ENCODE peak calls at places on chromosomes 11 and 22, in nine cellular contexts. H is right atrium auricular region; K is effector memory CD4-positive, alpha-beta T cell; P is aorta; A is AG09309; V is DND-41; L is astrocyte of the cerebellum; B is heart left ventricle; Q is sigmoid colon. D is an unnamed sample.

GRCh38 chr22:43090130-43090789 is 1.1 kb upstream of the TTLL1 start:
- DNase-seq in H (peak), K (no peak), P (no peak), A (peak), V (peak), L (peak), B (peak), Q (peak), D (peak)

GRCh38 chr11:111624602-111625001 is 22.4 kb downstream of the SIK2 start:
- DNase-seq in H (no peak), K (no peak), P (no peak), A (no peak), V (no peak), L (no peak), B (no peak), Q (no peak), D (no peak)

GRCh38 chr11:2578006-2578933 is 121.5 kb downstream of the KCNQ1OT1 start:
- DNase-seq in H (no peak), K (no peak), P (peak), A (no peak), V (no peak), L (no peak), B (peak), Q (peak), D (no peak)

GRCh38 chr11:72851726-72852125 is 37.5 kb downstream of the ATG16L2 start:
- DNase-seq in H (no peak), K (no peak), P (no peak), A (no peak), V (no peak), L (no peak), B (no peak), Q (no peak), D (no peak)

GRCh38 chr11:61149624-61150615 is 11.3 kb downstream of the VPS37C start:
- DNase-seq in H (no peak), K (no peak), P (peak), A (no peak), V (no peak), L (no peak), B (no peak), Q (peak), D (no peak)

GRCh38 chr22:48919851-48920589 is 907.7 kb downstream of the BRD1 start:
- DNase-seq in H (peak), K (no peak), P (peak), A (no peak), V (no peak), L (no peak), B (no peak), Q (peak), D (no peak)

GRCh38 chr22:22684605-22685561 is 40.5 kb downstream of the GGTLC2 start:
- DNase-seq in H (no peak), K (no peak), P (no peak), A (peak), V (peak), L (peak), B (no peak), Q (peak), D (no peak)

GRCh38 chr11:68364581-68364980 is 52.2 kb downstream of the LRP5 start:
- DNase-seq in H (no peak), K (no peak), P (no peak), A (no peak), V (no peak), L (no peak), B (no peak), Q (no peak), D (no peak)

GRCh38 chr11:73716153-73717056 is 44.5 kb downstream of the RAB6A start:
- DNase-seq in H (no peak), K (no peak), P (no peak), A (no peak), V (no peak), L (no peak), B (no peak), Q (no peak), D (peak)

GRCh38 chr11:64729851-64730382 is 6.9 kb upstream of the NRXN2 start:
- DNase-seq in H (no peak), K (no peak), P (peak), A (no peak), V (peak), L (no peak), B (no peak), Q (peak), D (no peak)

GRCh38 chr11:108543316-108543955 is 45.3 kb upstream of the POGLUT3 start:
- DNase-seq in H (no peak), K (no peak), P (no peak), A (no peak), V (no peak), L (no peak), B (no peak), Q (no peak), D (no peak)

GRCh38 chr11:2366271-2366670 is 10.8 kb upstream of the CD81 start:
- DNase-seq in H (no peak), K (no peak), P (peak), A (no peak), V (no peak), L (no peak), B (no peak), Q (no peak), D (no peak)

GRCh38 chr22:30217698-30218565 is 28.6 kb downstream of the LIF start:
- DNase-seq in H (no peak), K (no peak), P (peak), A (no peak), V (no peak), L (no peak), B (no peak), Q (no peak), D (no peak)
- H3K4me3 ChIP-seq in H (no peak), K (no peak), P (no peak), A (no peak), V (no peak), L (no peak), B (no peak), Q (no peak), D (no peak)

DNA sequence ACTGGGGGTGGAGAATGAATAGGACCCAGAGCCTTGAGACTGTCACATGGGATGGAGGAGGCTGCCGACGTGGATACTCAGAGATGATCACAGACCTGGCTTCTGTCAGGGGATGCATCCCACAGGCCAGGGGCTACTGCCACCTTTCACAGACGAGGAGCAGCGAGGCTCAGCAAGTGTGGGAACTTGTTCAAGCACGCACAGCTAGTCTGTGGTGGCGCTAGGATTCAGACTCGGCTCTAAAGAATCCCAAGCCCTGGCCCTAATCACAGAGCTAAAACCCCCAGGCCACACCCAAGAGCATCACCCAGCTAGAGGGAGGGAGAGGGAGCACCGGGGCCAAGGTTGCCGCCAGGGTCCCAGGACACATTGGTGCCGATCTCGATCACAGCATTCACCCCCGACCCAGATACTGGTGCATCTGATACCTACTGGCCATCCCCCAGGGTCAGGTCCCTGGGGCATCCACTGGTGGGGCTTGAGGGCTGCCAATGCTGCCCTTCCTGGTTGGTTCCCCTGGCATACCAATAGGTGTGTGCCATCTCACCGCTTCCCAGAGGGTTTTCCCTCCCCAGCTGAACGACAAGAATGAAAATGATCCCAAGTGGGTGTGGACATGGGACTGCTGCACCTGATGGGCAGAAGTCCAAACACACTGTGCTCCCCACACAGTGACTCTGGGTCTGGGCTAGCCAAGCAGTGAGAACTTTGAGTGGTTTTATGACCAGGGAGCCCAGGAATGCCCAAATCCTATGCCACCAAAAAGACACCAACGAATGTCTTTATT is 6.2 kb downstream of the CHST1 start:
- DNase-seq in H (no peak), K (no peak), P (no peak), A (no peak), V (no peak), L (no peak), B (no peak), Q (peak), D (no peak)
- H3K4me3 ChIP-seq in H (peak), K (no peak), P (no peak), A (no peak), V (no peak), L (no peak), B (no peak), Q (no peak), D (no peak)

GRCh38 chr11:116690623-116691022 is 82.2 kb downstream of the BUD13 start:
- DNase-seq in H (no peak), K (no peak), P (no peak), A (no peak), V (no peak), L (no peak), B (no peak), Q (peak), D (no peak)

GRCh38 chr11:116687458-116688201 is 85.2 kb downstream of the BUD13 start:
- DNase-seq in H (peak), K (no peak), P (peak), A (no peak), V (no peak), L (no peak), B (no peak), Q (peak), D (no peak)

GRCh38 chr11:116686891-116687290 is 85.9 kb downstream of the BUD13 start:
- DNase-seq in H (peak), K (no peak), P (peak), A (no peak), V (no peak), L (no peak), B (no peak), Q (peak), D (no peak)

GRCh38 chr11:116689413-116690127 is 83.2 kb downstream of the BUD13 start:
- DNase-seq in H (peak), K (no peak), P (peak), A (no peak), V (no peak), L (no peak), B (no peak), Q (peak), D (no peak)

DNA sequence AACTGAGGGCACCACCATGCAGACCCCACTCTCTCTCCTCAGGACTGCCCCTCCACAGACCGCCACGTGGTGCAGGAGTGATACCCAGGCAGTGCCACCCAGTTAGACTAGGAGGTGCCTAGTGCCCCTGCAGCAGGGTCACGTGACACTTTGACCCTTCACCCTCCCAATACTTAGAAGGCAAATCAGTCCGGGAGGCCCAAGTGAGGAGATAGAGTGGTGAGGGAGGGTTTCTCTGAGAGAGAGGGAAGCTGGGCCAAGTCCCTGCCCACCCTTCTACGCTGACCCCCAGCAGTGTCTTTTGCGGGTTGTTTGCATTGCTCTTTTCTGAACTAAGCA is 84.6 kb downstream of the BUD13 start:
- DNase-seq in H (peak), K (no peak), P (peak), A (no peak), V (no peak), L (no peak), B (no peak), Q (no peak), D (no peak)
- H3K4me3 ChIP-seq in H (no peak), K (no peak), P (no peak), A (no peak), V (no peak), L (no peak), B (no peak), Q (no peak), D (no peak)

GRCh38 chr11:83156150-83156995 is 558 bp upstream of the PCF11 start:
- DNase-seq in H (peak), K (peak), P (peak), A (peak), V (peak), L (peak), B (peak), Q (peak), D (peak)

GRCh38 chr11:83152245-83152644 is 4.7 kb upstream of the PCF11 start:
- DNase-seq in H (no peak), K (no peak), P (no peak), A (no peak), V (no peak), L (no peak), B (no peak), Q (no peak), D (no peak)

GRCh38 chr11:83147895-83148294 is 9.0 kb upstream of the PCF11 start:
- DNase-seq in H (no peak), K (no peak), P (no peak), A (no peak), V (no peak), L (no peak), B (no peak), Q (no peak), D (no peak)

GRCh38 chr11:83151274-83151977 is 5.5 kb upstream of the PCF11 start:
- DNase-seq in H (no peak), K (no peak), P (no peak), A (no peak), V (no peak), L (no peak), B (no peak), Q (no peak), D (no peak)

GRCh38 chr11:83150450-83150849 is 6.5 kb upstream of the PCF11 start:
- DNase-seq in H (no peak), K (no peak), P (no peak), A (no peak), V (no peak), L (no peak), B (no peak), Q (no peak), D (no peak)
- H3K4me3 ChIP-seq in H (no peak), K (no peak), P (no peak), A (no peak), V (no peak), L (no peak), B (no peak), Q (no peak), D (no peak)

GRCh38 chr11:115409691-115410220 is 94.5 kb downstream of the CADM1 start:
- DNase-seq in H (no peak), K (no peak), P (no peak), A (no peak), V (no peak), L (no peak), B (no peak), Q (no peak), D (no peak)
- H3K4me3 ChIP-seq in H (no peak), K (no peak), P (no peak), A (no peak), V (no peak), L (no peak), B (no peak), Q (no peak), D (no peak)

DNA sequence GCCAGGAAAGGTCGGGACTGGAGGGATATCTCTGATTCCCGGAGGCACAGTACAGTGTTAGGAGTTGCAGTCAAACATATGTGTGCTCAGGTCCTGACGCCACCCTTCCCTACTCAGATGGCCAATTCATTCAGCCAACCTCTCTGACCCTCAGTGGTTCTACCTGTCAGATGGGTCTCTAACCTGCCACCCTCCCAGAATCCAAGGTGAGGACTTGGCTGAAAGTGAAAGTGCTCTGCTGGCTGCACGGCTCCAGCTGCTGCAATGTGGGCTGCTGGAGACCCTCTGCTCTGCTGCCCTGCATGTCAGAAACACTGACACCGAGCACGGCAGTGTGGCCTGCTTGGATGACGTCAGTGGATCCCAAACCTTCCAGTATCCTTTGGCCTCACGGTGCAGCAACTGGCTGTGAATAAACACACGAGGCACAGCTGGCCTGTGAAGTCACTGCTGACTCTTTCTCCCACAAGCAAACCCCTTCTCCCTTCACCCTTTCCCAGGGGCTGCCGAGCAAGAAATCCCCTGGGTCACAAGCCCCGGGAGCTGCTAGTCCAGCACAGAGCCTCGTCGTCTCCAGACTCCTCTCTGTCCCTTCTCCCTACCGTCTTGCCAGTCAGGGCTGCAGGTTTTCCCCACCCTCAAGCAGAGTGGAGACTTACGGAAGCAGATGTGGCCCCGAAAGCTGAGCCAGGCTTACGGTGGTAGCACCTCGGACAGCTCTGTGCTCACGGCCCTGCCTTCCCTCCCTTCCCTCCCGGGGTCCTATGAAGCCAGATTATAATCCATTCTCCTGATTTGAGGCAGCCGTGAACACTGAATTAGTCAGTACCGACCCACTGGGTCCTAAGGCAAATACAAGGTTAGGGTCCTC is 24.3 kb downstream of the KIAA0930 start:
- DNase-seq in H (no peak), K (no peak), P (peak), A (no peak), V (no peak), L (no peak), B (no peak), Q (no peak), D (no peak)
- H3K4me3 ChIP-seq in H (no peak), K (no peak), P (no peak), A (no peak), V (no peak), L (no peak), B (no peak), Q (no peak), D (no peak)

GRCh38 chr11:15743244-15743629 is 613.1 kb downstream of the SOX6 start:
- DNase-seq in H (no peak), K (no peak), P (no peak), A (no peak), V (no peak), L (no peak), B (no peak), Q (no peak), D (no peak)

GRCh38 chr11:15744693-15745092 is 611.7 kb downstream of the SOX6 start:
- DNase-seq in H (no peak), K (no peak), P (no peak), A (no peak), V (no peak), L (no peak), B (no peak), Q (no peak), D (no peak)

GRCh38 chr11:15745266-15745665 is 611.1 kb downstream of the SOX6 start:
- DNase-seq in H (no peak), K (no peak), P (no peak), A (no peak), V (no peak), L (no peak), B (no peak), Q (no peak), D (no peak)

GRCh38 chr11:15747671-15748070 is 608.7 kb downstream of the SOX6 start:
- DNase-seq in H (no peak), K (no peak), P (no peak), A (no peak), V (no peak), L (no peak), B (no peak), Q (no peak), D (no peak)

GRCh38 chr11:15742626-15743243 is 613.6 kb downstream of the SOX6 start:
- DNase-seq in H (no peak), K (no peak), P (no peak), A (no peak), V (no peak), L (no peak), B (no peak), Q (no peak), D (no peak)
- H3K4me3 ChIP-seq in H (no peak), K (no peak), P (no peak), A (no peak), V (no peak), L (no peak), B (no peak), Q (no peak), D (no peak)

GRCh38 chr11:47270331-47271271 is 668 bp downstream of the MADD start:
- DNase-seq in H (no peak), K (no peak), P (peak), A (no peak), V (peak), L (no peak), B (no peak), Q (peak), D (no peak)

GRCh38 chr11:47269829-47270305 is at the start of gene MADD:
- DNase-seq in H (peak), K (peak), P (peak), A (no peak), V (peak), L (no peak), B (peak), Q (peak), D (peak)

GRCh38 chr11:47267858-47268257 is 2.1 kb upstream of the MADD start:
- DNase-seq in H (no peak), K (no peak), P (peak), A (no peak), V (no peak), L (no peak), B (no peak), Q (no peak), D (no peak)

GRCh38 chr11:47269002-47269828 is 718 bp upstream of the MADD start:
- DNase-seq in H (peak), K (peak), P (peak), A (peak), V (peak), L (no peak), B (peak), Q (peak), D (peak)

DNA sequence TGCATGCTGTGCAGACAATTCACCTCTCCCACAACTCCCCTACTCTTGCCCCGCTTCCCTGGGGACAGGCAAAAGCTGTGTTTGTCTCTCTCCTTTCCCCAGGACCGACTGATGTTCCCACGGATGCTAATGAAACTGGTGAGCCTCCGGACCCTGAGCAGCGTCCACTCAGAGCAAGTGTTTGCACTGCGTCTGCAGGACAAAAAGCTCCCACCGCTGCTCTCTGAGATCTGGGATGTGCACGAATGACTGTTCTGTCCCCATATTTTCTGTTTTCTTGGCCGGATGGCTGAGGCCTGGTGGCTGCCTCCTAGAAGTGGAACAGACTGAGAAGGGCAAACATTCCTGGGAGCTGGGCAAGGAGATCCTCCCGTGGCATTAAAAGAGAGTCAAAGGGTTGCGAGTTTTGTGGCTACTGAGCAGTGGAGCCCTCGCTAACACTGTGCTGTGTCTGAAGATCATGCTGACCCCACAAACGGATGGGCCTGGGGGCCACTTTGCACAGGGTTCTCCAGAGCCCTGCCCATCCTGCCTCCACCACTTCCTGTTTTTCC is 1.4 kb upstream of the MADD start:
- DNase-seq in H (no peak), K (no peak), P (no peak), A (no peak), V (no peak), L (no peak), B (no peak), Q (no peak), D (no peak)
- H3K4me3 ChIP-seq in H (peak), K (peak), P (no peak), A (no peak), V (peak), L (no peak), B (no peak), Q (peak), D (peak)

D was measured in Jurkat, Clone E6-1.